ENCODE peak calls at places on chromosomes 12 and 14, in nine cellular contexts. One of them, this sample, is unnamed.

GRCh38 chr12:94098466-94098865 is 49.9 kb upstream of the PLXNC1 start:
- DNase-seq in adipocyte: peak; percentile 64
- DNase-seq in activated naive CD4-positive, alpha-beta T cell treated with anti-CD3 and anti-CD28 coated beads, Interleukin-2, amount 10 ng/mL, durations not matched to agents 7 days and 5 days: no peak
- DNase-seq in sigmoid colon: no peak
- DNase-seq in naive thymus-derived CD8-positive, alpha-beta T cell: no peak
- DNase-seq in NCI-H510A treated with DMSO at 0.1 percent for 48 hours: no peak
- DNase-seq in Right ventricle myocardium superior: no peak
- DNase-seq in thoracic aorta: no peak
- DNase-seq in A172: peak; percentile 76
- DNase-seq in this sample: no peak

GRCh38 chr12:54028324-54029201 is at the start of gene HOXC6:
- DNase-seq in adipocyte: no peak
- DNase-seq in activated naive CD4-positive, alpha-beta T cell treated with anti-CD3 and anti-CD28 coated beads, Interleukin-2, amount 10 ng/mL, durations not matched to agents 7 days and 5 days: no peak
- DNase-seq in sigmoid colon: no peak
- DNase-seq in naive thymus-derived CD8-positive, alpha-beta T cell: no peak
- DNase-seq in NCI-H510A treated with DMSO at 0.1 percent for 48 hours: peak; percentile 27
- DNase-seq in Right ventricle myocardium superior: no peak
- DNase-seq in thoracic aorta: no peak
- DNase-seq in A172: no peak
- DNase-seq in this sample: no peak

GRCh38 chr14:63383776-63384367 is 65.1 kb upstream of the GPHB5 start:
- DNase-seq in adipocyte: no peak
- DNase-seq in activated naive CD4-positive, alpha-beta T cell treated with anti-CD3 and anti-CD28 coated beads, Interleukin-2, amount 10 ng/mL, durations not matched to agents 7 days and 5 days: peak; percentile 50
- DNase-seq in sigmoid colon: no peak
- DNase-seq in naive thymus-derived CD8-positive, alpha-beta T cell: peak; percentile 5
- DNase-seq in NCI-H510A treated with DMSO at 0.1 percent for 48 hours: no peak
- DNase-seq in Right ventricle myocardium superior: no peak
- DNase-seq in thoracic aorta: no peak
- DNase-seq in A172: no peak
- DNase-seq in this sample: no peak

GRCh38 chr14:64195194-64195593 is 99.0 kb downstream of the ESR2 start:
- DNase-seq in adipocyte: no peak
- DNase-seq in activated naive CD4-positive, alpha-beta T cell treated with anti-CD3 and anti-CD28 coated beads, Interleukin-2, amount 10 ng/mL, durations not matched to agents 7 days and 5 days: no peak
- DNase-seq in sigmoid colon: no peak
- DNase-seq in naive thymus-derived CD8-positive, alpha-beta T cell: no peak
- DNase-seq in NCI-H510A treated with DMSO at 0.1 percent for 48 hours: no peak
- DNase-seq in Right ventricle myocardium superior: no peak
- DNase-seq in thoracic aorta: no peak
- DNase-seq in A172: no peak
- DNase-seq in this sample: no peak

GRCh38 chr12:100267603-100268281 is 765 bp downstream of the SCYL2 start:
- DNase-seq in adipocyte: peak; percentile 68
- DNase-seq in activated naive CD4-positive, alpha-beta T cell treated with anti-CD3 and anti-CD28 coated beads, Interleukin-2, amount 10 ng/mL, durations not matched to agents 7 days and 5 days: peak; percentile 42
- DNase-seq in sigmoid colon: no peak
- DNase-seq in naive thymus-derived CD8-positive, alpha-beta T cell: peak; percentile 21
- DNase-seq in NCI-H510A treated with DMSO at 0.1 percent for 48 hours: no peak
- DNase-seq in Right ventricle myocardium superior: no peak
- DNase-seq in thoracic aorta: no peak
- DNase-seq in A172: peak; percentile 16
- DNase-seq in this sample: peak; percentile 19

GRCh38 chr12:10341892-10342509 is 34.3 kb downstream of the KLRD1 start:
- DNase-seq in adipocyte: no peak
- DNase-seq in activated naive CD4-positive, alpha-beta T cell treated with anti-CD3 and anti-CD28 coated beads, Interleukin-2, amount 10 ng/mL, durations not matched to agents 7 days and 5 days: no peak
- DNase-seq in sigmoid colon: no peak
- DNase-seq in naive thymus-derived CD8-positive, alpha-beta T cell: no peak
- DNase-seq in NCI-H510A treated with DMSO at 0.1 percent for 48 hours: no peak
- DNase-seq in Right ventricle myocardium superior: no peak
- DNase-seq in thoracic aorta: no peak
- DNase-seq in A172: no peak
- DNase-seq in this sample: no peak

GRCh38 chr12:49232940-49233841 is 31.7 kb upstream of the TUBA1C start:
- DNase-seq in adipocyte: peak; percentile 65
- DNase-seq in activated naive CD4-positive, alpha-beta T cell treated with anti-CD3 and anti-CD28 coated beads, Interleukin-2, amount 10 ng/mL, durations not matched to agents 7 days and 5 days: no peak
- DNase-seq in sigmoid colon: peak; percentile 80
- DNase-seq in naive thymus-derived CD8-positive, alpha-beta T cell: no peak
- DNase-seq in NCI-H510A treated with DMSO at 0.1 percent for 48 hours: peak; percentile 44
- DNase-seq in Right ventricle myocardium superior: peak; percentile 81
- DNase-seq in thoracic aorta: no peak
- DNase-seq in A172: peak; percentile 46
- DNase-seq in this sample: no peak

GRCh38 chr12:40168868-40169267 is 55.9 kb upstream of the LRRK2 start:
- DNase-seq in adipocyte: no peak
- DNase-seq in activated naive CD4-positive, alpha-beta T cell treated with anti-CD3 and anti-CD28 coated beads, Interleukin-2, amount 10 ng/mL, durations not matched to agents 7 days and 5 days: no peak
- DNase-seq in sigmoid colon: no peak
- DNase-seq in naive thymus-derived CD8-positive, alpha-beta T cell: no peak
- DNase-seq in NCI-H510A treated with DMSO at 0.1 percent for 48 hours: no peak
- DNase-seq in Right ventricle myocardium superior: no peak
- DNase-seq in thoracic aorta: no peak
- DNase-seq in A172: no peak
- DNase-seq in this sample: no peak

GRCh38 chr12:109469516-109469915 is 7.6 kb downstream of the KCTD10 start:
- DNase-seq in adipocyte: no peak
- DNase-seq in activated naive CD4-positive, alpha-beta T cell treated with anti-CD3 and anti-CD28 coated beads, Interleukin-2, amount 10 ng/mL, durations not matched to agents 7 days and 5 days: no peak
- DNase-seq in sigmoid colon: no peak
- DNase-seq in naive thymus-derived CD8-positive, alpha-beta T cell: no peak
- DNase-seq in NCI-H510A treated with DMSO at 0.1 percent for 48 hours: no peak
- DNase-seq in Right ventricle myocardium superior: no peak
- DNase-seq in thoracic aorta: no peak
- DNase-seq in A172: no peak
- DNase-seq in this sample: no peak

GRCh38 chr14:63752449-63753169 is 24.7 kb upstream of the SGPP1 start:
- DNase-seq in adipocyte: peak; percentile 48
- DNase-seq in activated naive CD4-positive, alpha-beta T cell treated with anti-CD3 and anti-CD28 coated beads, Interleukin-2, amount 10 ng/mL, durations not matched to agents 7 days and 5 days: no peak
- DNase-seq in sigmoid colon: no peak
- DNase-seq in naive thymus-derived CD8-positive, alpha-beta T cell: no peak
- DNase-seq in NCI-H510A treated with DMSO at 0.1 percent for 48 hours: no peak
- DNase-seq in Right ventricle myocardium superior: no peak
- DNase-seq in thoracic aorta: no peak
- DNase-seq in A172: peak; percentile 71
- DNase-seq in this sample: no peak

GRCh38 chr12:113196996-113197395 is 11.5 kb downstream of the RITA1 start:
- DNase-seq in adipocyte: peak; percentile 86
- DNase-seq in activated naive CD4-positive, alpha-beta T cell treated with anti-CD3 and anti-CD28 coated beads, Interleukin-2, amount 10 ng/mL, durations not matched to agents 7 days and 5 days: peak; percentile 77
- DNase-seq in sigmoid colon: peak; percentile 84
- DNase-seq in naive thymus-derived CD8-positive, alpha-beta T cell: peak; percentile 38
- DNase-seq in NCI-H510A treated with DMSO at 0.1 percent for 48 hours: peak; percentile 79
- DNase-seq in Right ventricle myocardium superior: peak; percentile 71
- DNase-seq in thoracic aorta: no peak
- DNase-seq in A172: peak; percentile 81
- DNase-seq in this sample: peak; percentile 78

GRCh38 chr14:55572578-55572977 is 7.4 kb upstream of the KTN1 start:
- DNase-seq in adipocyte: no peak
- DNase-seq in activated naive CD4-positive, alpha-beta T cell treated with anti-CD3 and anti-CD28 coated beads, Interleukin-2, amount 10 ng/mL, durations not matched to agents 7 days and 5 days: no peak
- DNase-seq in sigmoid colon: no peak
- DNase-seq in naive thymus-derived CD8-positive, alpha-beta T cell: no peak
- DNase-seq in NCI-H510A treated with DMSO at 0.1 percent for 48 hours: peak; percentile 39
- DNase-seq in Right ventricle myocardium superior: peak; percentile 44
- DNase-seq in thoracic aorta: no peak
- DNase-seq in A172: no peak
- DNase-seq in this sample: no peak

GRCh38 chr14:93891756-93892504 is 35.2 kb upstream of the FAM181A start:
- DNase-seq in adipocyte: no peak
- DNase-seq in activated naive CD4-positive, alpha-beta T cell treated with anti-CD3 and anti-CD28 coated beads, Interleukin-2, amount 10 ng/mL, durations not matched to agents 7 days and 5 days: no peak
- DNase-seq in sigmoid colon: no peak
- DNase-seq in naive thymus-derived CD8-positive, alpha-beta T cell: no peak
- DNase-seq in NCI-H510A treated with DMSO at 0.1 percent for 48 hours: no peak
- DNase-seq in Right ventricle myocardium superior: no peak
- DNase-seq in thoracic aorta: no peak
- DNase-seq in A172: no peak
- DNase-seq in this sample: no peak

GRCh38 chr12:42180990-42181611 is 36.4 kb upstream of the GXYLT1 start:
- DNase-seq in adipocyte: peak; percentile 47
- DNase-seq in activated naive CD4-positive, alpha-beta T cell treated with anti-CD3 and anti-CD28 coated beads, Interleukin-2, amount 10 ng/mL, durations not matched to agents 7 days and 5 days: no peak
- DNase-seq in sigmoid colon: no peak
- DNase-seq in naive thymus-derived CD8-positive, alpha-beta T cell: no peak
- DNase-seq in NCI-H510A treated with DMSO at 0.1 percent for 48 hours: no peak
- DNase-seq in Right ventricle myocardium superior: no peak
- DNase-seq in thoracic aorta: no peak
- DNase-seq in A172: no peak
- DNase-seq in this sample: no peak

GRCh38 chr14:74302160-74302628 is 540 bp downstream of the ABCD4 start:
- DNase-seq in adipocyte: peak; percentile 80
- DNase-seq in activated naive CD4-positive, alpha-beta T cell treated with anti-CD3 and anti-CD28 coated beads, Interleukin-2, amount 10 ng/mL, durations not matched to agents 7 days and 5 days: peak; percentile 33
- DNase-seq in sigmoid colon: no peak
- DNase-seq in naive thymus-derived CD8-positive, alpha-beta T cell: peak; percentile 62
- DNase-seq in NCI-H510A treated with DMSO at 0.1 percent for 48 hours: peak; percentile 37
- DNase-seq in Right ventricle myocardium superior: no peak
- DNase-seq in thoracic aorta: no peak
- DNase-seq in A172: peak; percentile 4
- DNase-seq in this sample: no peak

GRCh38 chr14:77104393-77104792 is 6.3 kb downstream of the CIPC start:
- DNase-seq in adipocyte: no peak
- DNase-seq in activated naive CD4-positive, alpha-beta T cell treated with anti-CD3 and anti-CD28 coated beads, Interleukin-2, amount 10 ng/mL, durations not matched to agents 7 days and 5 days: no peak
- DNase-seq in sigmoid colon: no peak
- DNase-seq in naive thymus-derived CD8-positive, alpha-beta T cell: no peak
- DNase-seq in NCI-H510A treated with DMSO at 0.1 percent for 48 hours: no peak
- DNase-seq in Right ventricle myocardium superior: no peak
- DNase-seq in thoracic aorta: no peak
- DNase-seq in A172: no peak
- DNase-seq in this sample: no peak

GRCh38 chr12:119208626-119209061 is 29.9 kb downstream of the HSPB8 start:
- DNase-seq in adipocyte: no peak
- DNase-seq in activated naive CD4-positive, alpha-beta T cell treated with anti-CD3 and anti-CD28 coated beads, Interleukin-2, amount 10 ng/mL, durations not matched to agents 7 days and 5 days: no peak
- DNase-seq in sigmoid colon: peak; percentile 94
- DNase-seq in naive thymus-derived CD8-positive, alpha-beta T cell: no peak
- DNase-seq in NCI-H510A treated with DMSO at 0.1 percent for 48 hours: peak; percentile 71
- DNase-seq in Right ventricle myocardium superior: peak; percentile 92
- DNase-seq in thoracic aorta: peak; percentile 16
- DNase-seq in A172: peak; percentile 29
- DNase-seq in this sample: peak; percentile 94

GRCh38 chr14:28596336-28596735 is 170.3 kb upstream of the FOXG1 start:
- DNase-seq in adipocyte: peak; percentile 71
- DNase-seq in activated naive CD4-positive, alpha-beta T cell treated with anti-CD3 and anti-CD28 coated beads, Interleukin-2, amount 10 ng/mL, durations not matched to agents 7 days and 5 days: no peak
- DNase-seq in sigmoid colon: no peak
- DNase-seq in naive thymus-derived CD8-positive, alpha-beta T cell: no peak
- DNase-seq in NCI-H510A treated with DMSO at 0.1 percent for 48 hours: no peak
- DNase-seq in Right ventricle myocardium superior: no peak
- DNase-seq in thoracic aorta: no peak
- DNase-seq in A172: no peak
- DNase-seq in this sample: no peak

GRCh38 chr14:92982941-92983340 is 60.0 kb downstream of the CHGA start:
- DNase-seq in adipocyte: no peak
- DNase-seq in activated naive CD4-positive, alpha-beta T cell treated with anti-CD3 and anti-CD28 coated beads, Interleukin-2, amount 10 ng/mL, durations not matched to agents 7 days and 5 days: no peak
- DNase-seq in sigmoid colon: no peak
- DNase-seq in naive thymus-derived CD8-positive, alpha-beta T cell: no peak
- DNase-seq in NCI-H510A treated with DMSO at 0.1 percent for 48 hours: no peak
- DNase-seq in Right ventricle myocardium superior: peak; percentile 15
- DNase-seq in thoracic aorta: no peak
- DNase-seq in A172: peak; percentile 36
- DNase-seq in this sample: no peak

GRCh38 chr12:62215506-62215905 is 44.7 kb upstream of the USP15 start:
- DNase-seq in adipocyte: peak; percentile 15
- DNase-seq in activated naive CD4-positive, alpha-beta T cell treated with anti-CD3 and anti-CD28 coated beads, Interleukin-2, amount 10 ng/mL, durations not matched to agents 7 days and 5 days: no peak
- DNase-seq in sigmoid colon: no peak
- DNase-seq in naive thymus-derived CD8-positive, alpha-beta T cell: no peak
- DNase-seq in NCI-H510A treated with DMSO at 0.1 percent for 48 hours: no peak
- DNase-seq in Right ventricle myocardium superior: no peak
- DNase-seq in thoracic aorta: no peak
- DNase-seq in A172: no peak
- DNase-seq in this sample: no peak

GRCh38 chr12:94289551-94290312 is 141.4 kb downstream of the PLXNC1 start:
- DNase-seq in adipocyte: peak; percentile 67
- DNase-seq in activated naive CD4-positive, alpha-beta T cell treated with anti-CD3 and anti-CD28 coated beads, Interleukin-2, amount 10 ng/mL, durations not matched to agents 7 days and 5 days: no peak
- DNase-seq in sigmoid colon: no peak
- DNase-seq in naive thymus-derived CD8-positive, alpha-beta T cell: no peak
- DNase-seq in NCI-H510A treated with DMSO at 0.1 percent for 48 hours: no peak
- DNase-seq in Right ventricle myocardium superior: peak; percentile 45
- DNase-seq in thoracic aorta: no peak
- DNase-seq in A172: peak; percentile 68
- DNase-seq in this sample: no peak

GRCh38 chr12:130127909-130128763 is 34.1 kb upstream of the FZD10 start:
- DNase-seq in adipocyte: no peak
- DNase-seq in activated naive CD4-positive, alpha-beta T cell treated with anti-CD3 and anti-CD28 coated beads, Interleukin-2, amount 10 ng/mL, durations not matched to agents 7 days and 5 days: no peak
- DNase-seq in sigmoid colon: peak; percentile 74
- DNase-seq in naive thymus-derived CD8-positive, alpha-beta T cell: no peak
- DNase-seq in NCI-H510A treated with DMSO at 0.1 percent for 48 hours: no peak
- DNase-seq in Right ventricle myocardium superior: no peak
- DNase-seq in thoracic aorta: no peak
- DNase-seq in A172: no peak
- DNase-seq in this sample: peak; percentile 89

GRCh38 chr12:39575498-39575875 is 44.1 kb downstream of the ABCD2 start:
- DNase-seq in adipocyte: no peak
- DNase-seq in activated naive CD4-positive, alpha-beta T cell treated with anti-CD3 and anti-CD28 coated beads, Interleukin-2, amount 10 ng/mL, durations not matched to agents 7 days and 5 days: no peak
- DNase-seq in sigmoid colon: no peak
- DNase-seq in naive thymus-derived CD8-positive, alpha-beta T cell: no peak
- DNase-seq in NCI-H510A treated with DMSO at 0.1 percent for 48 hours: no peak
- DNase-seq in Right ventricle myocardium superior: no peak
- DNase-seq in thoracic aorta: no peak
- DNase-seq in A172: no peak
- DNase-seq in this sample: no peak

GRCh38 chr12:123167329-123167728 is 16.4 kb upstream of the PITPNM2 start:
- DNase-seq in adipocyte: no peak
- DNase-seq in activated naive CD4-positive, alpha-beta T cell treated with anti-CD3 and anti-CD28 coated beads, Interleukin-2, amount 10 ng/mL, durations not matched to agents 7 days and 5 days: no peak
- DNase-seq in sigmoid colon: no peak
- DNase-seq in naive thymus-derived CD8-positive, alpha-beta T cell: no peak
- DNase-seq in NCI-H510A treated with DMSO at 0.1 percent for 48 hours: no peak
- DNase-seq in Right ventricle myocardium superior: no peak
- DNase-seq in thoracic aorta: no peak
- DNase-seq in A172: no peak
- DNase-seq in this sample: no peak

GRCh38 chr12:62971769-62972525 is 37.0 kb upstream of the PPM1H start:
- DNase-seq in adipocyte: no peak
- DNase-seq in activated naive CD4-positive, alpha-beta T cell treated with anti-CD3 and anti-CD28 coated beads, Interleukin-2, amount 10 ng/mL, durations not matched to agents 7 days and 5 days: no peak
- DNase-seq in sigmoid colon: no peak
- DNase-seq in naive thymus-derived CD8-positive, alpha-beta T cell: no peak
- DNase-seq in NCI-H510A treated with DMSO at 0.1 percent for 48 hours: peak; percentile 70
- DNase-seq in Right ventricle myocardium superior: no peak
- DNase-seq in thoracic aorta: no peak
- DNase-seq in A172: no peak
- DNase-seq in this sample: no peak

GRCh38 chr14:23324455-23324846 is 3.2 kb downstream of the PABPN1 start:
- DNase-seq in adipocyte: no peak
- DNase-seq in activated naive CD4-positive, alpha-beta T cell treated with anti-CD3 and anti-CD28 coated beads, Interleukin-2, amount 10 ng/mL, durations not matched to agents 7 days and 5 days: no peak
- DNase-seq in sigmoid colon: no peak
- DNase-seq in naive thymus-derived CD8-positive, alpha-beta T cell: no peak
- DNase-seq in NCI-H510A treated with DMSO at 0.1 percent for 48 hours: no peak
- DNase-seq in Right ventricle myocardium superior: no peak
- DNase-seq in thoracic aorta: no peak
- DNase-seq in A172: no peak
- DNase-seq in this sample: no peak

GRCh38 chr14:55749946-55750345 is 169.9 kb downstream of the KTN1 start:
- DNase-seq in adipocyte: no peak
- DNase-seq in activated naive CD4-positive, alpha-beta T cell treated with anti-CD3 and anti-CD28 coated beads, Interleukin-2, amount 10 ng/mL, durations not matched to agents 7 days and 5 days: no peak
- DNase-seq in sigmoid colon: no peak
- DNase-seq in naive thymus-derived CD8-positive, alpha-beta T cell: no peak
- DNase-seq in NCI-H510A treated with DMSO at 0.1 percent for 48 hours: no peak
- DNase-seq in Right ventricle myocardium superior: no peak
- DNase-seq in thoracic aorta: no peak
- DNase-seq in A172: no peak
- DNase-seq in this sample: no peak

GRCh38 chr14:88168498-88169165 is 154.4 kb downstream of the KCNK10 start:
- DNase-seq in adipocyte: peak; percentile 58
- DNase-seq in activated naive CD4-positive, alpha-beta T cell treated with anti-CD3 and anti-CD28 coated beads, Interleukin-2, amount 10 ng/mL, durations not matched to agents 7 days and 5 days: peak; percentile 66
- DNase-seq in sigmoid colon: no peak
- DNase-seq in naive thymus-derived CD8-positive, alpha-beta T cell: peak; percentile 68
- DNase-seq in NCI-H510A treated with DMSO at 0.1 percent for 48 hours: no peak
- DNase-seq in Right ventricle myocardium superior: peak; percentile 44
- DNase-seq in thoracic aorta: no peak
- DNase-seq in A172: no peak
- DNase-seq in this sample: no peak

GRCh38 chr12:104121001-104121400 is 17.0 kb downstream of the NFYB start:
- DNase-seq in adipocyte: peak; percentile 48
- DNase-seq in activated naive CD4-positive, alpha-beta T cell treated with anti-CD3 and anti-CD28 coated beads, Interleukin-2, amount 10 ng/mL, durations not matched to agents 7 days and 5 days: no peak
- DNase-seq in sigmoid colon: no peak
- DNase-seq in naive thymus-derived CD8-positive, alpha-beta T cell: no peak
- DNase-seq in NCI-H510A treated with DMSO at 0.1 percent for 48 hours: no peak
- DNase-seq in Right ventricle myocardium superior: no peak
- DNase-seq in thoracic aorta: no peak
- DNase-seq in A172: peak; percentile 71
- DNase-seq in this sample: no peak

GRCh38 chr12:122421263-122421814 is 1.1 kb downstream of the CLIP1 start:
- DNase-seq in adipocyte: peak; percentile 73
- DNase-seq in activated naive CD4-positive, alpha-beta T cell treated with anti-CD3 and anti-CD28 coated beads, Interleukin-2, amount 10 ng/mL, durations not matched to agents 7 days and 5 days: peak; percentile 43
- DNase-seq in sigmoid colon: peak; percentile 85
- DNase-seq in naive thymus-derived CD8-positive, alpha-beta T cell: no peak
- DNase-seq in NCI-H510A treated with DMSO at 0.1 percent for 48 hours: peak; percentile 61
- DNase-seq in Right ventricle myocardium superior: no peak
- DNase-seq in thoracic aorta: no peak
- DNase-seq in A172: peak; percentile 41
- DNase-seq in this sample: peak; percentile 92

GRCh38 chr12:24728366-24728765 is 220.5 kb downstream of the BCAT1 start:
- DNase-seq in adipocyte: peak; percentile 62
- DNase-seq in activated naive CD4-positive, alpha-beta T cell treated with anti-CD3 and anti-CD28 coated beads, Interleukin-2, amount 10 ng/mL, durations not matched to agents 7 days and 5 days: no peak
- DNase-seq in sigmoid colon: no peak
- DNase-seq in naive thymus-derived CD8-positive, alpha-beta T cell: no peak
- DNase-seq in NCI-H510A treated with DMSO at 0.1 percent for 48 hours: peak; percentile 24
- DNase-seq in Right ventricle myocardium superior: no peak
- DNase-seq in thoracic aorta: no peak
- DNase-seq in A172: peak; percentile 23
- DNase-seq in this sample: no peak